ENCODE peak calls at places on chromosomes 11 and 22, in nine cellular contexts. U is DND-41; G is testis; M is upper lobe of right lung; E is endodermal cell; Q is suprapubic skin; N is CD4-positive, alpha-beta memory T cell; V is heart left ventricle; F is ovary. O is an unnamed sample. For H3K27me3 and H3K36me3, the result is how much of the 10 kb centered on the place peaks cover.

GRCh38 chr22:49307870-49308269 is 519.8 kb downstream of the BRD1 start:
- DNase-seq in U (no peak), G (peak), M (peak), E (peak), Q (peak), N (no peak), V (no peak), F (peak), O (peak)

GRCh38 chr11:35250631-35251030 is 111.7 kb downstream of the CD44 start:
- DNase-seq in U (no peak), G (no peak), M (no peak), E (no peak), Q (no peak), N (no peak), V (no peak), F (no peak), O (no peak)

GRCh38 chr11:70405679-70406395 is 7.5 kb downstream of the CTTN start:
- DNase-seq in U (no peak), G (no peak), M (no peak), E (no peak), Q (no peak), N (no peak), V (no peak), F (no peak), O (no peak)

GRCh38 chr11:101470881-101471535 is 112.8 kb downstream of the TRPC6 start:
- DNase-seq in U (no peak), G (no peak), M (no peak), E (no peak), Q (no peak), N (no peak), V (no peak), F (no peak), O (no peak)

GRCh38 chr11:77071077-77071476 is 4.3 kb downstream of the CAPN5 start:
- DNase-seq in U (no peak), G (no peak), M (peak), E (peak), Q (peak), N (no peak), V (peak), F (peak), O (no peak)

GRCh38 chr11:76510060-76511047 is 65.5 kb downstream of the EMSY start:
- DNase-seq in U (no peak), G (no peak), M (no peak), E (peak), Q (no peak), N (no peak), V (no peak), F (no peak), O (peak)

GRCh38 chr11:61777234-61778090 is 14.9 kb downstream of the TMEM258 start:
- DNase-seq in U (no peak), G (peak), M (no peak), E (peak), Q (no peak), N (peak), V (peak), F (peak), O (peak)

GRCh38 chr22:25393121-25393805 is 171.2 kb upstream of the GRK3 start:
- DNase-seq in U (no peak), G (no peak), M (no peak), E (no peak), Q (no peak), N (no peak), V (no peak), F (no peak), O (peak)

GRCh38 chr22:38080847-38081635 is 2.9 kb downstream of the SLC16A8 start:
- DNase-seq in U (no peak), G (peak), M (no peak), E (peak), Q (no peak), N (no peak), V (peak), F (no peak), O (peak)

GRCh38 chr11:96259053-96259837 is 83.8 kb downstream of the MAML2 start:
- DNase-seq in U (no peak), G (no peak), M (no peak), E (no peak), Q (no peak), N (no peak), V (no peak), F (no peak), O (no peak)

GRCh38 chr11:96260067-96260511 is 82.9 kb downstream of the MAML2 start:
- DNase-seq in U (peak), G (no peak), M (no peak), E (no peak), Q (no peak), N (no peak), V (no peak), F (no peak), O (no peak)

GRCh38 chr11:96257036-96257435 is 86.0 kb downstream of the MAML2 start:
- DNase-seq in U (no peak), G (no peak), M (no peak), E (no peak), Q (no peak), N (no peak), V (no peak), F (no peak), O (no peak)

GRCh38 chr11:96256604-96257003 is 86.4 kb downstream of the MAML2 start:
- DNase-seq in U (no peak), G (no peak), M (no peak), E (no peak), Q (no peak), N (no peak), V (no peak), F (no peak), O (no peak)

GRCh38 chr11:96257972-96258951 is 84.7 kb downstream of the MAML2 start:
- DNase-seq in U (peak), G (no peak), M (no peak), E (no peak), Q (no peak), N (peak), V (no peak), F (no peak), O (no peak)
- H3K4me3 ChIP-seq in U (peak), G (no peak), M (no peak), E (no peak), Q (no peak), N (peak), V (no peak), F (no peak), O (no peak)

GRCh38 chr11:117490911-117491310 is 163.3 kb downstream of the CEP164 start:
- DNase-seq in U (no peak), G (no peak), M (no peak), E (no peak), Q (no peak), N (no peak), V (no peak), F (no peak), O (no peak)
- H3K27me3 ChIP-seq in U (under half), G (under half), M (under half), E (under half), Q (under half), N (under half), V (under half), F (under half), O (under half)

GRCh38 chr22:20992456-20993303 is 9.2 kb downstream of the THAP7 start:
- DNase-seq in U (no peak), G (no peak), M (no peak), E (no peak), Q (no peak), N (no peak), V (no peak), F (no peak), O (no peak)

GRCh38 chr22:20992056-20992442 is 9.9 kb downstream of the THAP7 start:
- DNase-seq in U (no peak), G (no peak), M (no peak), E (no peak), Q (no peak), N (no peak), V (no peak), F (no peak), O (no peak)

GRCh38 chr22:20989323-20990138 is 7.4 kb downstream of the LZTR1 start:
- DNase-seq in U (no peak), G (peak), M (no peak), E (no peak), Q (no peak), N (no peak), V (no peak), F (no peak), O (no peak)

GRCh38 chr22:20990184-20991180 is 8.4 kb downstream of the LZTR1 start:
- DNase-seq in U (no peak), G (peak), M (no peak), E (no peak), Q (no peak), N (no peak), V (no peak), F (no peak), O (no peak)

GRCh38 chr22:20991252-20992055 is 9.4 kb downstream of the LZTR1 start:
- DNase-seq in U (no peak), G (no peak), M (no peak), E (no peak), Q (no peak), N (no peak), V (no peak), F (no peak), O (no peak)
- H3K36me3 ChIP-seq in U (half or more), G (under half), M (under half), E (under half), Q (half or more), N (under half), V (under half), F (under half), O (under half)

GRCh38 chr11:2314136-2314524 is 12.3 kb downstream of the TSPAN32 start:
- DNase-seq in U (no peak), G (no peak), M (peak), E (no peak), Q (no peak), N (no peak), V (peak), F (no peak), O (peak)
- H3K4me3 ChIP-seq in U (no peak), G (no peak), M (no peak), E (no peak), Q (no peak), N (no peak), V (no peak), F (no peak), O (no peak)

GRCh38 chr22:23023294-23023693 is 47.0 kb upstream of the GNAZ start:
- DNase-seq in U (no peak), G (no peak), M (no peak), E (peak), Q (no peak), N (no peak), V (no peak), F (no peak), O (peak)
- H3K27me3 ChIP-seq in U (under half), G (under half), M (under half), E (under half), Q (under half), N (under half), V (under half), F (under half), O (under half)

DNA sequence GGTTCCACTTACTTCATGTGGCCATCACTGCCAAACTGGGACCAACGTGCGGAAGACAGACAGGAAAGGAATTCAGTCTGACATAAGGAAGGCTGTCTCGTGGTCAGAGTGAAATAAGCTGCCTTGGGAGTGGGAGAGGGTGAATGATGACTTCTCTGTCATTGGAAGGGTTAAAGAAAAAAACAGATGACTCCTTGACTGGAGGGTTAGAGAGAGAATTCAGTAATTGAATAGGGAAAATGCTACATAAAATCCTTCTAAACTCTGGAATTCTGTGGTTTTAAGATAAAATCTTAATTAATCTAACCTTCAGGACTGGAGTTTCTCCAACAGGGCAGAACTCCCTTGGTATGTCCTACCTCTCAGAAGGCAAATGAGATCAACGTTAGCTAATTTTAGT is 33.8 kb downstream of the RAB30 start:
- DNase-seq in U (no peak), G (no peak), M (no peak), E (no peak), Q (no peak), N (no peak), V (no peak), F (no peak), O (no peak)
- H3K36me3 ChIP-seq in U (under half), G (under half), M (under half), E (under half), Q (under half), N (under half), V (under half), F (under half), O (under half)

GRCh38 chr11:128686745-128687177 is 7.1 kb upstream of the FLI1 start:
- DNase-seq in U (no peak), G (peak), M (peak), E (peak), Q (no peak), N (peak), V (peak), F (no peak), O (peak)

GRCh38 chr11:128684582-128685382 is 9.1 kb upstream of the FLI1 start:
- DNase-seq in U (no peak), G (no peak), M (no peak), E (peak), Q (no peak), N (no peak), V (no peak), F (no peak), O (peak)

GRCh38 chr11:128686045-128686741 is 7.7 kb upstream of the FLI1 start:
- DNase-seq in U (no peak), G (no peak), M (no peak), E (peak), Q (no peak), N (no peak), V (no peak), F (no peak), O (peak)

GRCh38 chr11:128687321-128687720 is 6.6 kb upstream of the FLI1 start:
- DNase-seq in U (no peak), G (no peak), M (peak), E (peak), Q (no peak), N (no peak), V (peak), F (no peak), O (peak)

GRCh38 chr11:128685383-128686044 is 8.4 kb upstream of the FLI1 start:
- DNase-seq in U (no peak), G (no peak), M (no peak), E (no peak), Q (no peak), N (no peak), V (no peak), F (no peak), O (peak)
- H3K4me3 ChIP-seq in U (no peak), G (no peak), M (no peak), E (no peak), Q (peak), N (no peak), V (no peak), F (no peak), O (peak)

DNA sequence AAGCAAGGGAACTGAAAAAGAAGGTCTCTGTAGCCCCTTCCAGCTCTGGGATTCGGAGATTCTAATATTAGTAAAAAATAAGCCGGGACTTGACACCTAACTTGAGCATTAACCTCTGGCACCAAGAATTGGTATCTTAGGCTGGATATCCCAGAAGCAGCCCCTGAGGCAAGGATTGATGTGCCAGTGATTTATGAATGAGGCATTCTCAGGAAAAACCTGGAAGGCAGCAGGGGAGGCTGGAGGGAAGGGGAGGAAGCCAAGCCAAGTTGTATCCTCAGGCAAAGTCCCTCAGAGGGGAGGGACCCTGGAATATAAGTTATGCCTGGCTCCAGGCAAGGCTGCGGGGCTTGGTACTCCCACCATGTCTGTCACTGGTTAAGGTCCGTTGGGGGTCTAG is 30.0 kb downstream of the LMO2 start:
- DNase-seq in U (no peak), G (no peak), M (no peak), E (no peak), Q (no peak), N (no peak), V (no peak), F (no peak), O (no peak)
- H3K27me3 ChIP-seq in U (half or more), G (under half), M (under half), E (under half), Q (under half), N (under half), V (under half), F (under half), O (under half)

O was measured in H7.